ENCODE peak calls at places on chromosome 10, in nine cellular contexts. O is pancreas; B is cardiac muscle cell; T is hepatocyte; X is esophagus squamous epithelium; K is CD8-positive, alpha-beta T cell; Z is A549; S is ovary; A is colonic mucosa. W is an unnamed sample.
A peak's percentile ranks its signal among the peaks of the same experiment; 100 is the strongest.

GRCh38 chr10:62048919-62049636 is 147.6 kb downstream of the ARID5B start:
- DNase-seq in O (peak; percentile 59), T (peak; percentile 94), A (peak; percentile 80), S (peak; percentile 91), Z (peak; percentile 82), X (peak; percentile 25), K (peak; percentile 55), B (peak; percentile 98), W (peak; percentile 80)

GRCh38 chr10:3780056-3780765 is 4.8 kb downstream of the KLF6 start:
- DNase-seq in X (no peak), Z (no peak), S (no peak), O (no peak), T (no peak), A (peak; percentile 20), B (peak; percentile 61), K (no peak), W (no peak)

GRCh38 chr10:121928528-121928884 is 675 bp upstream of the ATE1 start:
- DNase-seq in A (peak; percentile 46), X (no peak), K (no peak), B (no peak), Z (peak; percentile 49), O (no peak), T (no peak), S (no peak), W (no peak)

GRCh38 chr10:52280051-52280450 is 34.0 kb upstream of the DKK1 start:
- DNase-seq in B (peak; percentile 34), S (no peak), A (no peak), Z (no peak), T (no peak), O (no peak), X (no peak), K (no peak), W (no peak)

GRCh38 chr10:100858742-100859141 is 54.0 kb upstream of the SLF2 start:
- DNase-seq in S (no peak), A (no peak), K (no peak), T (no peak), B (no peak), X (no peak), O (no peak), Z (no peak), W (no peak)

GRCh38 chr10:51675088-51675487 is 24.3 kb downstream of the CSTF2T start:
- DNase-seq in A (no peak), T (no peak), S (no peak), Z (no peak), B (no peak), K (no peak), X (no peak), O (no peak), W (no peak)

GRCh38 chr10:93495654-93496321 is 624 bp upstream of the CEP55 start:
- DNase-seq in O (peak; percentile 24), B (peak; percentile 58), T (peak; percentile 54), K (no peak), A (peak; percentile 65), X (no peak), S (peak; percentile 26), Z (peak; percentile 46), W (no peak)

GRCh38 chr10:76034236-76035009 is 603.0 kb downstream of the LRMDA start:
- DNase-seq in T (no peak), Z (no peak), K (no peak), X (no peak), A (no peak), O (no peak), S (peak; percentile 37), B (no peak), W (no peak)

GRCh38 chr10:88525371-88526079 is 57.6 kb downstream of the RNLS start:
- DNase-seq in Z (peak; percentile 50), K (no peak), B (peak; percentile 76), O (peak; percentile 69), X (no peak), S (no peak), A (peak; percentile 77), T (peak; percentile 60), W (no peak)

GRCh38 chr10:131806646-131807317 is 94.0 kb upstream of the PPP2R2D start:
- DNase-seq in B (no peak), X (no peak), Z (no peak), O (no peak), T (no peak), S (no peak), A (peak; percentile 4), K (no peak), W (no peak)
- H3K4me3 ChIP-seq in B (no peak overlapping the region), X (no peak overlapping the region), Z (no peak overlapping the region), O (no peak overlapping the region), T (no peak overlapping the region), S (no peak overlapping the region), A (no peak overlapping the region), K (no peak overlapping the region), W (no peak overlapping the region)

DNA sequence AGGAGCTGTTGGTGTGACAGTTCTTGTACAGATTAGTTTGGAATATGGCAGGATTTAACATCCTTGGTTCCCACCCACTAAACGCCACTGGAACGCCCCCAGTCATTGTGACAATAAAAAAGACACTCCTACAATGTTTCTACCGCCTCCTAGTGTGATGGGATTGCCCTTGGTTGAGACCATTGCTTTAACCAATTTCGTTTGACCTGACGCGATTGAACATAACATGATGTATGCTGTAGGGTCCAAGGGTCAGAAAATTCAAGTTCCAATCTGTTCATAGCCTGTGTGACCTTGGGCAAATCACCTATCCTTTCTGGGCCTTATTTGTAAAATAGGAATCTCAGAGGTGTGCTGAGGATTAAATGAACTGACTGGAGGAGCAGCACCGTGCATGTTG is 12.5 kb downstream of the MXI1 start:
- DNase-seq in X (no peak), S (no peak), Z (no peak), K (no peak), T (no peak), O (no peak), A (no peak), B (no peak), W (no peak)
- H3K4me1 ChIP-seq in X (peaks cover 86% of the 10 kb centered on the region), S (peaks cover 20% of the 10 kb centered on the region), Z (peaks cover 6% of the 10 kb centered on the region), K (peaks cover 11% of the 10 kb centered on the region), T (peaks cover 25% of the 10 kb centered on the region), O (peaks cover 5% of the 10 kb centered on the region), A (peaks cover 5% of the 10 kb centered on the region), B (peaks cover 22% of the 10 kb centered on the region), W (peaks cover 16% of the 10 kb centered on the region)

DNA sequence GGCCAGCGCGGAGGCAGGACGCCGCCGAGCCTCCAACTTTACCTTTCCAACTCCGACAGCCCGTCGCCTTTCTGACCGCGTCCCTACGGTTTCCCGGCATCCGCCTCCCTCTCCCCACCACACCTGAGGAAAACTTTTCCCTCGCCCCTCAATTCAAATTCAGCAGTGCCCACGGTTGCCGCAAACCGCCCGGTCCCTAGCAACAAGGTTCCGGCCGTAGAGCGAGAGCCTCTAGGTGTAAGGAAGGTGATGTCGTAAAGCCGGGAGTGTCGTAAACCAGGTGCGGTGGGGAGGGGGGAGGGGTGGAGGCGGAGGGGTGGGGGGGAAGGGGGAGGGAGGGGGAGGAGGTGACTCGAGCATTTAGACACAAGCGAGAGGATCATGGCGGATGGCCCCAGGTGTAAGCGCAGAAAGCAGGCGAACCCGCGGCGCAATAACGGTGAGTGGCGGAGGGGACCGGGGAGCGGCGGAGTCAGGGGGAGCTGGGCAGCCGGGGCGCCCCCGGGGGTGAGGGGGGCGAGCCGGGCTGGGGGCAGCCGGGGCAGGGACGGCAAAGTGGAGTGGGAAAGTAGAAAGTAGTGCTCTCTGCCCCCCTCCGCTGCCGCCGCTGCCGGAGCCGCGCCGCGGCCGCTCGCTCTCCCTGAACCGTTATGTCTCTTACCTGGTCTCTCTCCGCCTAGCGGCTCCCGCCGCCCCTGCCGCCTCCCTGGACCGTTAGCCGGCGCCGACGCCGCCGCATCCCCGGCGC is at the start of gene ZEB1:
- DNase-seq in O (peak; percentile 90), B (peak; percentile 95), X (peak; percentile 78), S (peak; percentile 95), K (peak; percentile 93), Z (peak; percentile 96), T (peak; percentile 92), A (peak; percentile 88), W (peak; percentile 90)
- H3K27ac ChIP-seq in O (peak within 1 kb of the TSS; percentile 87), B (peak within 1 kb of the TSS; percentile 91), X (peak within 1 kb of the TSS; percentile 87), S (peak within 1 kb of the TSS; percentile 94), K (peak within 1 kb of the TSS; percentile 90), Z (peak within 1 kb of the TSS; percentile 98), T (peak within 1 kb of the TSS; percentile 91), A (peak within 1 kb of the TSS; percentile 89), W (peak within 1 kb of the TSS; percentile 97)

DNA sequence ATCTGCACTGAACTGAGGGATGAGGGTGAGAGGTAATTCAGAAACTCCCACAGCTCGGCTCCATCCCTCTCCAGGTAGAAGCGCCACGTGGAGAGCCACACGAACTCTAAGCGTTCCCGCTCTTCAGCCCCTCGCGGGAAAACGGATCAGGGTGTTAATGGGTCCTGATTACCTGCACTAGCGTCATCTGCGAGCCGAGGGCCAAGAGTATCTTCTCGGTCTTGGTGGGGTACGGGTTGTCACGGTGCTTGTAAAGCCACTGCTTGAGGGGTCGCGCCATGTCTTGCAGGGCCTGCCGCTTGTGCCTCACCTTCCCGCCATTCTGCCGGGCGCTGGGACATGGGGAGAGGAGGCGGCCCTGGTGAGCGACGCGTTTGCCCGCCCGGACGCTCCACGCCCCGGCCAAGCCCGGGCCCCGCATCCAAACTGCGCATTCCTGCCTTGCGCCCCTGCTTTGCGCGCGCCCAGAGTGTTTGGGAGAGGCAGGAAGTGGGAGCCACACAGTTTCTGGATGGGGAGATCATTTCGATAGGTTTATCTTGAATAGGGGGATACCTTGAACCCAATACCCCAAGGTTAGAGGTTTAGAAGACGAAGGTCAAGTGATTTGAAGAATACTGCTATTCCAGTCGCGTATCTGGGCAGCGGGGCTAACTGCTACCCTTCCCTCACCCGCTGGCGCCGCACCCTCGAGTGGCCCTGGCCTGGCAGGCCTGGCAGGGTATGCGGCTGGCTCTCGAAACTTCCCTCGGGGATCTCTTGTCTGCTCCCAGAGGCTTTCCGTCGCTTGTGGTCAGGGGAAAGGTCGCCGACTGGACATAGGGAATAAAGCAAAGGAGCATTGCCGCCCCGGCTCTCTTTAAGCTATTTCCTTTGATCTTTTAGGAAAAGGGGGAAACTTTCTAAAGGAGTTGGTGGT is 4.2 kb downstream of the MKX start:
- DNase-seq in X (no peak), B (no peak), Z (no peak), K (no peak), A (no peak), O (peak; percentile 36), S (peak; percentile 56), T (peak; percentile 8), W (no peak)
- H3K4me3 ChIP-seq in X (peak overlapping the region; percentile 77), B (peak overlapping the region; percentile 45), Z (peak overlapping the region; percentile 64), K (peak overlapping the region; percentile 80), A (peak overlapping the region; percentile 47), O (no peak overlapping the region), S (peak overlapping the region; percentile 75), T (no peak overlapping the region), W (no peak overlapping the region)

GRCh38 chr10:80503584-80504157 is 34.0 kb upstream of the SH2D4B start:
- DNase-seq in A (no peak), O (no peak), K (no peak), S (no peak), B (no peak), T (no peak), X (no peak), Z (no peak), W (no peak)
- H3K4me1 ChIP-seq in A (peaks cover 32% of the 10 kb centered on the region), O (peaks cover 19% of the 10 kb centered on the region), K (peaks cover 75% of the 10 kb centered on the region), S (peaks cover 37% of the 10 kb centered on the region), B (peaks cover 15% of the 10 kb centered on the region), T (peaks cover 82% of the 10 kb centered on the region), X (peaks cover 95% of the 10 kb centered on the region), Z (peaks cover 99% of the 10 kb centered on the region), W (peaks cover 73% of the 10 kb centered on the region)

DNA sequence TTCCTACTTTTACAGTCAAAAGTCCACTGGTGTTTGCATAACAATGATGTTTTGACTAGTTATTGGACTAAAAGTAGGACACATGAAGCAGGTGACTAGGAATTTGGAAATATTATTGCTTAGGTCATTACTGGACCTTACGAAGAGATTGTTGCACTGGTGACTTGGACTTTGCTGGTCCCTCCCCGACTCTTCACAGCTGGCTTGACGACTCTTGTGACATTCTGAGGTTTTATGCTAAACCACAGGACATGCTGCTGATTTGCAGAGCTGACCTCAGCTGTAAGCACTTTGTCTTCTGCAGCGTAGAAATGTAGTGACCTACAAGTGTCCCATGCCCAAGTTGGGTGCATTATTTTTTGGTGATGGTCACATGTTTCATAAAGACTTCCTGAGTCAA is 21.9 kb downstream of the PCBD1 start:
- DNase-seq in A (no peak), T (no peak), Z (no peak), O (no peak), K (no peak), X (no peak), S (no peak), B (peak; percentile 21), W (no peak)
- H3K27ac ChIP-seq in A (no peak overlapping the region), T (no peak overlapping the region), Z (no peak overlapping the region), O (peak overlapping the region; percentile 72), K (no peak overlapping the region), X (no peak overlapping the region), S (no peak overlapping the region), B (no peak overlapping the region), W (no peak overlapping the region)